ENCODE peak calls at places on chromosomes 13 and 19, in six cellular contexts. F is heart right ventricle, C is endothelial cell, J is lower leg skin, H is heart left ventricle, B is suprapubic skin. M is an unnamed sample.

GRCh38 chr19:10871711-10872550 is 578 bp downstream of the CARM1 start:
- DNase-seq in F (peak; percentile 61), C (peak; percentile 36), J (peak; percentile 91), H (peak; percentile 49), B (no peak), M (no peak)

GRCh38 chr13:27053902-27054595 is 117.6 kb downstream of the USP12 start:
- DNase-seq in F (no peak), C (no peak), J (no peak), H (no peak), B (no peak), M (no peak)

GRCh38 chr13:25067054-25067453 is 28.9 kb upstream of the PABPC3 start:
- DNase-seq in F (no peak), C (no peak), J (no peak), H (no peak), B (no peak), M (no peak)

GRCh38 chr19:54218259-54218658 is 4.5 kb downstream of the LILRB3 start:
- DNase-seq in F (no peak), C (no peak), J (no peak), H (no peak), B (no peak), M (no peak)

GRCh38 chr13:23460309-23460708 is 26.8 kb upstream of the SACS start:
- DNase-seq in F (no peak), C (no peak), J (no peak), H (no peak), B (no peak), M (no peak)

GRCh38 chr19:17235618-17236413 is 9.8 kb downstream of the OCEL1 start:
- DNase-seq in F (peak; percentile 77), C (peak; percentile 70), J (no peak), H (peak; percentile 69), B (no peak), M (no peak)

GRCh38 chr13:89057862-89058261 is 1386.7 kb downstream of the SLITRK5 start:
- DNase-seq in F (no peak), C (no peak), J (no peak), H (no peak), B (no peak), M (no peak)

GRCh38 chr13:106129993-106130392 is 405.5 kb downstream of the EFNB2 start:
- DNase-seq in F (no peak), C (no peak), J (no peak), H (no peak), B (no peak), M (no peak)

GRCh38 chr13:34360702-34361101 is 542.8 kb downstream of the RFC3 start:
- DNase-seq in F (no peak), C (no peak), J (no peak), H (no peak), B (no peak), M (no peak)

GRCh38 chr13:21686761-21687391 is 16.0 kb downstream of the FGF9 start:
- DNase-seq in F (no peak), C (no peak), J (no peak), H (no peak), B (no peak), M (no peak)

GRCh38 chr19:5172859-5173577 is 167.6 kb downstream of the PTPRS start:
- DNase-seq in F (no peak), C (no peak), J (no peak), H (no peak), B (no peak), M (peak; percentile 32)

GRCh38 chr13:42275098-42275471 is 3.1 kb downstream of the AKAP11 start:
- DNase-seq in F (no peak), C (no peak), J (no peak), H (no peak), B (no peak), M (no peak)

GRCh38 chr13:97810152-97810551 is 143.3 kb upstream of the IPO5 start:
- DNase-seq in F (no peak), C (no peak), J (no peak), H (no peak), B (no peak), M (no peak)

GRCh38 chr19:56291857-56292256 is 19.3 kb downstream of the EDDM13 start:
- DNase-seq in F (no peak), C (no peak), J (no peak), H (no peak), B (no peak), M (no peak)

GRCh38 chr13:26979334-26979733 is 192.3 kb downstream of the USP12 start:
- DNase-seq in F (no peak), C (no peak), J (no peak), H (no peak), B (no peak), M (no peak)

GRCh38 chr13:76894401-76895110 is 8.4 kb upstream of the KCTD12 start:
- DNase-seq in F (no peak), C (no peak), J (no peak), H (no peak), B (no peak), M (no peak)

GRCh38 chr13:113816925-113817859 is 46.7 kb downstream of the GAS6 start:
- DNase-seq in F (peak; percentile 88), C (peak; percentile 88), J (peak; percentile 97), H (peak; percentile 86), B (peak; percentile 96), M (peak; percentile 89)

GRCh38 chr19:3196064-3196932 is 10.6 kb downstream of the NCLN start:
- DNase-seq in F (no peak), C (no peak), J (no peak), H (no peak), B (no peak), M (no peak)

GRCh38 chr13:106609116-106609515 is 41.2 kb upstream of the ARGLU1 start:
- DNase-seq in F (no peak), C (no peak), J (no peak), H (no peak), B (no peak), M (no peak)

GRCh38 chr13:114110091-114110829 is 22.2 kb downstream of the RASA3 start:
- DNase-seq in F (no peak), C (peak; percentile 74), J (peak; percentile 88), H (no peak), B (no peak), M (no peak)

GRCh38 chr13:103671547-103671946 is 605.3 kb upstream of the SLC10A2 start:
- DNase-seq in F (no peak), C (no peak), J (no peak), H (no peak), B (no peak), M (no peak)

GRCh38 chr19:4370418-4371041 is 27.2 kb downstream of the MPND start:
- DNase-seq in F (no peak), C (no peak), J (peak; percentile 83), H (no peak), B (no peak), M (no peak)

GRCh38 chr13:66659291-66660012 is 570.7 kb downstream of the PCDH9 start:
- DNase-seq in F (no peak), C (no peak), J (no peak), H (no peak), B (no peak), M (no peak)

GRCh38 chr19:19347401-19347800 is 26.8 kb downstream of the MAU2 start:
- DNase-seq in F (no peak), C (no peak), J (no peak), H (no peak), B (no peak), M (no peak)
- TF ChIP-seq CTCF in F (no peak), C (no peak), J (no peak), H (no peak), B (no peak), M (no peak)

GRCh38 chr13:30376426-30377311 is 45.6 kb upstream of the UBE2L5 start:
- DNase-seq in F (no peak), C (no peak), J (peak; percentile 81), H (no peak), B (no peak), M (no peak)

GRCh38 chr13:30382836-30383525 is 39.3 kb upstream of the UBE2L5 start:
- DNase-seq in F (no peak), C (no peak), J (peak; percentile 68), H (no peak), B (no peak), M (no peak)

GRCh38 chr13:30377312-30377685 is 45.0 kb upstream of the UBE2L5 start:
- DNase-seq in F (no peak), C (no peak), J (no peak), H (no peak), B (no peak), M (no peak)

GRCh38 chr13:30375436-30375835 is 46.9 kb upstream of the UBE2L5 start:
- DNase-seq in F (no peak), C (no peak), J (peak; percentile 50), H (no peak), B (no peak), M (no peak)

DNA sequence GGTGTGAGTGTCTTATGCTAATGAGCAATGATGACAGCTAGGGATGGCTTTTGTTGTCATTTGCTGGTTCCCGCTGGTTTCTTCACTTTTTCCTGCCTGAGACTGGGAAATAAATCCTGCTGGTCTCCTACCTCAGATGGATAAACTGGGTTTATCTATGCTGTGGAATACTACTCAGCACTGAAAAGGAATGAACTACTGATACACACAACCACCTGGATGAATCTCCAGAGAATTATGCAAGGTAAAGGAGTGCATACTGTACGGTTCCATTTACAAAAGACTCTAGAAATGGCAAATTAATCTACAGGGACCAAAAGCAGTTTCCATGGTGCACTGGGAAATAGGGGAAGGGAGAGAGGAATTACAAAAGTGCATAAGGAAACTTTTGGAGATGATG is 41.2 kb upstream of the UBE2L5 start:
- DNase-seq in F (no peak), C (no peak), J (no peak), H (no peak), B (no peak), M (no peak)
- TF ChIP-seq CTCF in F (no peak), C (no peak), J (no peak), H (no peak), B (no peak), M (no peak)

GRCh38 chr19:34044011-34044410 is 128.3 kb upstream of the LSM14A start:
- DNase-seq in F (no peak), C (no peak), J (no peak), H (no peak), B (no peak), M (no peak)

DNA sequence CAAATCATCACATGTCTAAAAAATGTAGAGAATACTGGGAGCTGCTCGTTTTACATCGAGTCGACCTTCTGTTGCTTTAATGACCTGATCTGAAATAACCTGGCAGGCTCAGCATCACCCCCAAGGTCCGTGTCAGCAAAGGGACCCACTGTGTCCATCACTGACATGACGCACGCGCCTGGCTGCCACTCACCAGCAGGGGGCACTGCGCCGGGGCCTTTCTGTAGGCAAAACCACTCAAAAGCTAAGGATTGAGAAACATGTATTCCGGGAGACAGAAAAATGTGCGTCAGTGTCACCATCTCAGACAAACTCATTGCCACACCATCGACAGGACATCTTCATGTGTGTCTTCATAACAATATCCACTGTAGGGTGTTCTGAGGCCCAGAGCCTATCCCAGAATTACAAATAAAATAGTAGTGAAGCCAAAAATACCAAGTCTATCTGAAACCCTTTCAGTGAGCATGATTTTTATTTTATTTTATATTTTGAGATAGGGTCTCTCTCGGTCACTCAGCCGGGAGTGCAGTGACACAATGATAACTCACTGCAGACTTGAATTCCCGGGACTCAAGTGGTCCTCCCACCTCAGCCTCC is 130.3 kb upstream of the LSM14A start:
- DNase-seq in F (peak; percentile 68), C (peak; percentile 76), J (peak; percentile 93), H (peak; percentile 49), B (peak; percentile 84), M (peak; percentile 9)
- TF ChIP-seq CTCF in F (peak; percentile 89), C (peak; percentile 93), J (no peak), H (peak; percentile 83), B (peak; percentile 37), M (peak; percentile 63)

DNA sequence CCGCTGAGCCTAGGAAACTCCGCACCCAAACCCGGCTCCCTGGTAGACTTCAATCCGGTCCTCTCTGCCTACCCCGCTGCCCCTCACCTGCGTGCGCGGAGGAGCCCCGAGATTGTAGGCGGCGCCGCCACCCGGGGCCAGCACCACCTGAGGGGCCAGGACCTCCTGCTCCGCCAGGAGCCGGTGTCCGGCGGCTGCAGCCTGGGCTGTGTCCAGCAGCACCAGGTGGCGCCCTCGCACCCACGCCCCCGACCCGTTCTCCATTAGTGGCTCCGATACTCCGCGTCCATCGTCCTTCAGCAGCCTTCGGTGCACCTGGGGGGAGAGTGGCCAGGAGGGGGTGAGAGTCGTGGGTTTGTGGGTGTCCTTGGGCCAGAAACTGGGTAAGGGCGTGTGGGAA is 18.5 kb downstream of the MAN2B1 start:
- DNase-seq in F (no peak), C (no peak), J (no peak), H (no peak), B (no peak), M (no peak)
- TF ChIP-seq CTCF in F (peak; percentile 21), C (no peak), J (no peak), H (peak; percentile 40), B (no peak), M (no peak)

M was measured in thoracic aorta.